ENCODE peak calls at places on chromosomes 6 and 20, in eight cellular contexts. G is iPS DF 6.9; I is AG10803; W is mesenteric fat pad; P is WTC11; V is ecto neural progenitor cell; E is NCI-H1105; Z is effector memory CD4-positive, alpha-beta T cell. R is an unnamed sample.

GRCh38 chr6:3553254-3553653 is 96.4 kb upstream of the SLC22A23 start:
- DNase-seq in V (no peak), Z (no peak), W (no peak), P (no peak), G (no peak), E (no peak), I (no peak), R (no peak)

GRCh38 chr6:121823437-121823851 is 388.0 kb downstream of the GJA1 start:
- DNase-seq in P (no peak), V (no peak), G (peak), W (no peak), E (no peak), Z (no peak), I (peak), R (peak)

GRCh38 chr6:11662323-11662722 is 116.3 kb downstream of the ADTRP start:
- DNase-seq in E (no peak), P (no peak), I (no peak), G (no peak), W (no peak), Z (no peak), V (no peak), R (no peak)

GRCh38 chr6:343226-343935 is 48.2 kb upstream of the IRF4 start:
- DNase-seq in G (no peak), I (no peak), E (no peak), W (no peak), Z (no peak), P (no peak), V (no peak), R (no peak)

GRCh38 chr20:62048346-62048761 is 17.3 kb downstream of the TAF4 start:
- DNase-seq in V (no peak), W (no peak), E (no peak), P (peak), I (no peak), Z (no peak), G (no peak), R (no peak)

GRCh38 chr20:61780066-61780465 is 285.6 kb downstream of the TAF4 start:
- DNase-seq in V (no peak), Z (no peak), P (no peak), I (no peak), E (no peak), W (no peak), G (no peak), R (no peak)

GRCh38 chr6:38192011-38192410 is 372.5 kb downstream of the ZFAND3 start:
- DNase-seq in G (no peak), I (no peak), W (peak), Z (no peak), E (no peak), V (no peak), P (no peak), R (no peak)

GRCh38 chr6:89566011-89566775 is 72.4 kb downstream of the LYRM2 start:
- DNase-seq in W (no peak), V (no peak), P (no peak), Z (no peak), E (no peak), I (no peak), G (no peak), R (no peak)

GRCh38 chr6:31927242-31927867 is at the start of gene C2:
- DNase-seq in I (no peak), G (no peak), E (no peak), V (no peak), W (no peak), P (no peak), Z (no peak), R (no peak)

GRCh38 chr6:815348-815738 is 122.4 kb upstream of the EXOC2 start:
- DNase-seq in W (no peak), P (peak), G (no peak), E (no peak), V (peak), Z (no peak), I (no peak), R (no peak)

GRCh38 chr6:16236648-16237199 is 1.7 kb upstream of the GMPR start:
- DNase-seq in P (no peak), V (no peak), E (no peak), I (peak), W (no peak), G (no peak), Z (no peak), R (no peak)

GRCh38 chr6:79538481-79538971 is 1.3 kb upstream of the LCA5 start:
- DNase-seq in P (no peak), E (no peak), V (no peak), I (peak), Z (no peak), W (no peak), G (no peak), R (peak)

GRCh38 chr20:30489604-30490003 is 767.9 kb upstream of the DEFB115 start:
- DNase-seq in I (no peak), G (no peak), P (peak), W (no peak), V (no peak), E (no peak), Z (no peak), R (peak)

GRCh38 chr6:21588812-21589811 is 4.4 kb upstream of the SOX4 start:
- DNase-seq in Z (peak), E (peak), G (no peak), W (peak), P (peak), I (peak), V (peak), R (peak)

GRCh38 chr20:24211972-24212371 is 223.4 kb upstream of the GGTLC1 start:
- DNase-seq in W (no peak), Z (no peak), I (no peak), G (no peak), P (no peak), E (no peak), V (no peak), R (no peak)

GRCh38 chr20:63941282-63942060 is 14.7 kb downstream of the UCKL1 start:
- DNase-seq in P (peak), E (no peak), G (no peak), I (no peak), V (peak), W (no peak), Z (peak), R (peak)

GRCh38 chr6:51273228-51273961 is 454.7 kb downstream of the TFAP2B start:
- DNase-seq in V (peak), P (peak), G (no peak), Z (no peak), W (no peak), I (no peak), E (no peak), R (no peak)

R was measured in GM23338.